ENCODE peak calls at places on chromosomes 2 and 18, in four cellular contexts. M, J, P and E are unnamed samples.

GRCh38 chr2:212173771-212174510 is 364.7 kb downstream of the ERBB4 start:
- DNase-seq in M (no peak), J (no peak), P (no peak), E (no peak)

GRCh38 chr18:35837922-35838496 is 134.5 kb upstream of the RMP24 start:
- DNase-seq in M (no peak), J (no peak), P (no peak), E (no peak)

GRCh38 chr2:153479527-153479926 is 965 bp upstream of the RPRM start:
- DNase-seq in M (no peak), J (no peak), P (no peak), E (no peak)

GRCh38 chr2:45612741-45613140 is 1.7 kb upstream of the SRBD1 start:
- DNase-seq in M (no peak), J (no peak), P (no peak), E (no peak)

GRCh38 chr2:164306872-164307271 is 314.4 kb downstream of the GRB14 start:
- DNase-seq in M (no peak), J (no peak), P (no peak), E (no peak)

GRCh38 chr2:152247337-152247695 is 71.8 kb upstream of the STAM2 start:
- DNase-seq in M (no peak), J (no peak), P (no peak), E (no peak)

GRCh38 chr2:62333961-62334360 is 138.0 kb downstream of the B3GNT2 start:
- DNase-seq in M (no peak), J (no peak), P (no peak), E (no peak)

GRCh38 chr2:236057375-236057774 is 110.8 kb downstream of the GBX2 start:
- DNase-seq in M (no peak), J (no peak), P (no peak), E (no peak)

GRCh38 chr2:38690499-38691420 is 24.8 kb downstream of the GALM start:
- DNase-seq in M (no peak), J (no peak), P (peak), E (no peak)

GRCh38 chr18:5510109-5510846 is 33.5 kb downstream of the EPB41L3 start:
- DNase-seq in M (no peak), J (no peak), P (no peak), E (no peak)

GRCh38 chr2:183034806-183035205 is 3.5 kb downstream of the NCKAP1 start:
- DNase-seq in M (no peak), J (no peak), P (no peak), E (no peak)

GRCh38 chr2:63729831-63730230 is 111.9 kb upstream of the UGP2 start:
- DNase-seq in M (no peak), J (no peak), P (no peak), E (no peak)

GRCh38 chr18:5890606-5891360 is 4.5 kb downstream of the TMEM200C start:
- DNase-seq in M (no peak), J (no peak), P (peak), E (peak)

GRCh38 chr2:218746470-218746795 is 35.5 kb upstream of the CYP27A1 start:
- DNase-seq in M (no peak), J (no peak), P (no peak), E (no peak)

GRCh38 chr2:60891175-60891574 is 9.8 kb downstream of the REL start:
- DNase-seq in M (no peak), J (no peak), P (no peak), E (no peak)

GRCh38 chr2:49616800-49617199 is 462.5 kb upstream of the FSHR start:
- DNase-seq in M (no peak), J (no peak), P (no peak), E (no peak)

GRCh38 chr2:176188969-176189665 is 649 bp downstream of the HOXD1 start:
- DNase-seq in M (no peak), J (no peak), P (no peak), E (no peak)

GRCh38 chr18:3493501-3494244 is 43.7 kb downstream of the TGIF1 start:
- DNase-seq in M (no peak), J (no peak), P (no peak), E (no peak)

GRCh38 chr2:196224767-196225166 is 53.4 kb upstream of the STK17B start:
- DNase-seq in M (no peak), J (no peak), P (no peak), E (no peak)

GRCh38 chr2:219452361-219453317 is 18.0 kb downstream of the SPEG start:
- DNase-seq in M (no peak), J (no peak), P (no peak), E (no peak)

GRCh38 chr18:62566199-62566598 is 43.4 kb downstream of the ZCCHC2 start:
- DNase-seq in M (no peak), J (peak), P (no peak), E (no peak)